ENCODE peak calls at places on chromosomes 1 and 21, in eight cellular contexts. S is mucosa of gallbladder; L is tibial artery; F is pancreas; V is HT1080; H is activated T-helper 1 cell treated with anti-CD3 and anti-CD28 coated beads, Interleukin-2, amount 50 U/mL, for 16 hours; J is activated CD4-positive, alpha-beta T cell treated with anti-CD3 and anti-CD28 coated beads for 36 hours; Z is bronchial epithelial cell. X is an unnamed sample.

GRCh38 chr21:18228060-18228739 is 16.4 kb upstream of the CHODL start:
- DNase-seq in L (no peak), Z (no peak), J (no peak), S (no peak), H (no peak), F (no peak), V (no peak), X (no peak)

GRCh38 chr1:224734261-224734935 is 118.3 kb downstream of the CNIH3 start:
- DNase-seq in Z (no peak), L (no peak), J (no peak), S (no peak), F (no peak), V (no peak), H (no peak), X (no peak)

GRCh38 chr1:36107394-36107793 is 17.6 kb downstream of the COL8A2 start:
- DNase-seq in Z (no peak), S (no peak), F (no peak), V (no peak), L (no peak), J (no peak), H (no peak), X (no peak)

GRCh38 chr1:36089393-36090121 is 865 bp downstream of the ADPRS start:
- DNase-seq in F (no peak), H (no peak), V (no peak), J (peak; percentile 37), Z (no peak), S (no peak), L (peak; percentile 60), X (no peak)

GRCh38 chr1:219480011-219480410 is 132.9 kb downstream of the ZC3H11B start:
- DNase-seq in H (no peak), J (no peak), F (no peak), S (no peak), L (no peak), V (no peak), Z (no peak), X (no peak)

GRCh38 chr1:42935971-42936308 is 22.7 kb downstream of the SLC2A1 start:
- DNase-seq in F (no peak), V (no peak), L (peak; percentile 59), Z (no peak), S (no peak), J (peak; percentile 3), H (no peak), X (no peak)

GRCh38 chr1:42214447-42214871 is 49.9 kb upstream of the GUCA2A start:
- DNase-seq in Z (peak; percentile 79), L (no peak), S (peak; percentile 68), F (no peak), H (no peak), J (no peak), V (peak; percentile 77), X (no peak)

GRCh38 chr1:107262472-107263286 is 121.8 kb downstream of the NTNG1 start:
- DNase-seq in S (no peak), Z (peak; percentile 88), F (no peak), V (peak; percentile 72), H (no peak), J (no peak), L (no peak), X (no peak)

GRCh38 chr1:244349103-244349531 is 102.6 kb downstream of the ADSS2 start:
- DNase-seq in V (peak; percentile 86), H (no peak), L (peak; percentile 72), F (no peak), Z (peak; percentile 73), S (no peak), J (no peak), X (no peak)

GRCh38 chr1:23522244-23523013 is 8.6 kb downstream of the E2F2 start:
- DNase-seq in L (no peak), J (peak; percentile 21), Z (no peak), H (no peak), F (no peak), V (no peak), S (no peak), X (no peak)

GRCh38 chr1:18549131-18549530 is 68.4 kb downstream of the KLHDC7A start:
- DNase-seq in S (no peak), F (no peak), H (no peak), L (no peak), Z (no peak), J (no peak), V (no peak), X (no peak)

GRCh38 chr21:45328198-45329087 is 40.7 kb upstream of the POFUT2 start:
- DNase-seq in S (peak; percentile 27), F (peak; percentile 63), Z (no peak), V (no peak), J (no peak), H (no peak), L (peak; percentile 69), X (no peak)

GRCh38 chr1:17648457-17649145 is 106.5 kb upstream of the ACTL8 start:
- DNase-seq in H (no peak), L (peak; percentile 89), V (no peak), S (no peak), F (no peak), J (no peak), Z (no peak), X (no peak)

GRCh38 chr21:36718951-36719501 is 20.1 kb downstream of the SIM2 start:
- DNase-seq in J (no peak), H (no peak), V (no peak), L (peak; percentile 54), S (no peak), Z (no peak), F (no peak), X (no peak)